ENCODE peak calls at places on chromosomes 3 and 15, in five cellular contexts. M, N, U, X and W are unnamed samples.
A peak's percentile ranks its signal among the peaks of the same experiment; 100 is the strongest.

GRCh38 chr3:193851416-193851815 is 258.4 kb downstream of the OPA1 start:
- DNase-seq in M (no peak), N (no peak), U (no peak), X (no peak), W (no peak)

GRCh38 chr3:45986303-45986982 is 9.2 kb downstream of the FYCO1 start:
- DNase-seq in M (no peak), N (no peak), U (no peak), X (no peak), W (no peak)

GRCh38 chr15:36947035-36947719 is 153.2 kb downstream of the MEIS2 start:
- DNase-seq in M (no peak), N (no peak), U (no peak), X (no peak), W (no peak)

GRCh38 chr3:64114651-64115050 is 91.4 kb upstream of the PSMD6 start:
- DNase-seq in M (no peak), N (no peak), U (no peak), X (no peak), W (no peak)

GRCh38 chr15:52559022-52559421 is 9.8 kb downstream of the ARPP19 start:
- DNase-seq in M (no peak), N (no peak), U (no peak), X (no peak), W (no peak)

GRCh38 chr3:183085634-183086390 is 13.5 kb downstream of the MCCC1 start:
- DNase-seq in M (peak; percentile 10), N (no peak), U (no peak), X (no peak), W (no peak)

GRCh38 chr3:38118421-38119247 is 18.3 kb downstream of the ACAA1 start:
- DNase-seq in M (no peak), N (no peak), U (no peak), X (no peak), W (no peak)

GRCh38 chr3:139477710-139478640 is 1.7 kb upstream of the RBP2 start:
- DNase-seq in M (no peak), N (no peak), U (no peak), X (no peak), W (no peak)

GRCh38 chr15:31953573-31953972 is 76.7 kb upstream of the CHRNA7 start:
- DNase-seq in M (no peak), N (no peak), U (no peak), X (no peak), W (no peak)

GRCh38 chr3:44966795-44967278 is 9.1 kb downstream of the ZDHHC3 start:
- DNase-seq in M (no peak), N (no peak), U (no peak), X (no peak), W (peak; percentile 96)

GRCh38 chr3:59424268-59425010 is 374.6 kb upstream of the CFAP20DC start:
- DNase-seq in M (no peak), N (no peak), U (no peak), X (no peak), W (peak; percentile 28)

GRCh38 chr15:68299436-68299835 is 21.9 kb downstream of the FEM1B start:
- DNase-seq in M (no peak), N (no peak), U (no peak), X (no peak), W (no peak)

GRCh38 chr3:195897081-195897852 is 11.1 kb downstream of the TNK2 start:
- DNase-seq in M (peak; percentile 24), N (no peak), U (no peak), X (peak; percentile 81), W (no peak)

GRCh38 chr15:101027273-101027901 is 108.2 kb downstream of the LRRK1 start:
- DNase-seq in M (no peak), N (peak; percentile 62), U (no peak), X (peak; percentile 60), W (no peak)

GRCh38 chr3:54134713-54135112 is 12.4 kb downstream of the CACNA2D3 start:
- DNase-seq in M (no peak), N (no peak), U (no peak), X (no peak), W (no peak)

GRCh38 chr3:157868881-157869280 is 237.3 kb downstream of the SHOX2 start:
- DNase-seq in M (no peak), N (no peak), U (no peak), X (no peak), W (no peak)

GRCh38 chr15:58594898-58595297 is 154.6 kb downstream of the ADAM10 start:
- DNase-seq in M (no peak), N (no peak), U (no peak), X (no peak), W (no peak)

GRCh38 chr3:122857019-122857418 is 62.1 kb downstream of the SLC49A4 start:
- DNase-seq in M (no peak), N (no peak), U (no peak), X (no peak), W (peak; percentile 20)

GRCh38 chr15:49075876-49076275 is 29.6 kb upstream of the SECISBP2L start:
- DNase-seq in M (no peak), N (no peak), U (no peak), X (no peak), W (peak; percentile 86)

GRCh38 chr15:63583027-63583426 is 14.2 kb upstream of the FBXL22 start:
- DNase-seq in M (no peak), N (no peak), U (no peak), X (no peak), W (no peak)

GRCh38 chr3:126356373-126357298 is 572 bp downstream of the KLF15 start:
- DNase-seq in M (no peak), N (no peak), U (no peak), X (peak; percentile 84), W (no peak)

GRCh38 chr3:148023994-148024393 is 614.8 kb downstream of the ZIC1 start:
- DNase-seq in M (no peak), N (no peak), U (no peak), X (peak; percentile 62), W (peak; percentile 19)

GRCh38 chr3:53114011-53114400 is 16.2 kb downstream of the RFT1 start:
- DNase-seq in M (peak; percentile 54), N (peak; percentile 92), U (peak; percentile 45), X (peak; percentile 86), W (peak; percentile 68)

GRCh38 chr3:149466192-149466591 is 8.3 kb upstream of the TM4SF4 start:
- DNase-seq in M (no peak), N (no peak), U (no peak), X (no peak), W (no peak)